ENCODE peak calls at places on chromosomes 13 and 19, in eight cellular contexts. C is aorta; U is OCI-LY7; G is lung; J is colonic mucosa; X is ovary; F is naive thymus-derived CD4-positive, alpha-beta T cell; Z is CD8-positive, alpha-beta T cell. W is an unnamed sample. For H3K4me1, the result is how much of the 10 kb centered on the place peaks cover.

GRCh38 chr13:36130542-36131214 is 504 bp downstream of the DCLK1 start:
- DNase-seq in J (no peak), Z (no peak), G (peak), F (no peak), U (no peak), C (peak), X (peak), W (peak)

GRCh38 chr13:23921451-23921888 is 24.2 kb upstream of the C1QTNF9B start:
- DNase-seq in G (no peak), C (no peak), F (peak), Z (no peak), U (peak), J (peak), X (no peak), W (no peak)

GRCh38 chr19:7970716-7971448 is 27.4 kb upstream of the TIMM44 start:
- DNase-seq in G (no peak), C (no peak), U (peak), J (peak), F (peak), Z (no peak), X (no peak), W (no peak)

GRCh38 chr19:13794388-13794751 is 873 bp upstream of the ZSWIM4 start:
- DNase-seq in X (peak), U (no peak), G (peak), J (peak), C (peak), F (no peak), Z (no peak), W (peak)

GRCh38 chr13:23558675-23559536 is 11.3 kb upstream of the TNFRSF19 start:
- DNase-seq in Z (no peak), G (peak), X (peak), U (no peak), F (no peak), C (no peak), J (no peak), W (peak)

GRCh38 chr19:10501971-10502523 is 1.1 kb downstream of the KEAP1 start:
- DNase-seq in Z (peak), U (peak), C (peak), G (peak), J (peak), X (peak), F (no peak), W (peak)

GRCh38 chr19:46191356-46191755 is 38.2 kb upstream of the IGFL1 start:
- DNase-seq in J (no peak), X (no peak), F (no peak), C (no peak), U (no peak), G (no peak), Z (no peak), W (no peak)

GRCh38 chr19:54481326-54481930 is 8.3 kb upstream of the CDC42EP5 start:
- DNase-seq in U (peak), F (peak), J (peak), Z (no peak), G (no peak), C (peak), X (no peak), W (no peak)

GRCh38 chr13:25372275-25373081 is 704 bp downstream of the ATP8A2 start:
- DNase-seq in X (no peak), J (no peak), Z (no peak), G (no peak), F (no peak), U (no peak), C (no peak), W (no peak)

GRCh38 chr13:25375727-25376358 is 4.1 kb downstream of the ATP8A2 start:
- DNase-seq in Z (no peak), J (peak), C (no peak), X (no peak), U (peak), G (peak), F (peak), W (no peak)

GRCh38 chr13:28558567-28558966 is 63.6 kb upstream of the FLT1 start:
- DNase-seq in G (no peak), Z (no peak), J (no peak), X (no peak), F (no peak), C (no peak), U (no peak), W (no peak)

GRCh38 chr13:73401769-73402168 is 343.0 kb downstream of the KLF5 start:
- DNase-seq in U (no peak), X (no peak), F (no peak), G (no peak), J (no peak), Z (no peak), C (no peak), W (no peak)

GRCh38 chr19:3409346-3410064 is 43.1 kb downstream of the NFIC start:
- DNase-seq in C (peak), J (no peak), U (no peak), G (no peak), Z (no peak), X (peak), F (no peak), W (peak)

GRCh38 chr13:81171065-81171647 is 830.2 kb upstream of the SPRY2 start:
- DNase-seq in F (no peak), J (no peak), Z (no peak), U (peak), C (no peak), X (no peak), G (no peak), W (no peak)

GRCh38 chr13:112752711-112753541 is 63.1 kb downstream of the ATP11A start:
- DNase-seq in J (no peak), F (peak), C (no peak), Z (no peak), G (no peak), U (no peak), X (no peak), W (no peak)

GRCh38 chr19:7215176-7215575 is 79.0 kb downstream of the INSR start:
- DNase-seq in U (no peak), Z (no peak), J (no peak), F (no peak), X (no peak), C (no peak), G (no peak), W (no peak)

GRCh38 chr19:46374526-46375475 is 27.9 kb downstream of the PPP5C start:
- DNase-seq in U (no peak), G (no peak), C (peak), Z (no peak), X (no peak), J (no peak), F (no peak), W (no peak)

GRCh38 chr19:51246153-51246552 is 4.7 kb upstream of the SIGLECL1 start:
- DNase-seq in Z (no peak), F (no peak), G (no peak), X (no peak), C (no peak), U (no peak), J (no peak), W (no peak)

GRCh38 chr13:47555235-47555634 is 445.8 kb downstream of the SUCLA2 start:
- DNase-seq in X (no peak), U (no peak), J (no peak), C (no peak), F (no peak), Z (no peak), G (no peak), W (no peak)

GRCh38 chr13:109684836-109685602 is 101.4 kb downstream of the IRS2 start:
- DNase-seq in J (peak), F (no peak), Z (no peak), G (no peak), U (no peak), C (no peak), X (peak), W (no peak)

GRCh38 chr19:16482745-16483144 is 11.0 kb upstream of the EPS15L1 start:
- DNase-seq in F (no peak), U (no peak), G (no peak), X (no peak), C (no peak), J (no peak), Z (no peak), W (no peak)

GRCh38 chr13:99214232-99214631 is 13.6 kb downstream of the UBAC2 start:
- DNase-seq in X (no peak), C (no peak), J (no peak), Z (peak), F (peak), U (no peak), G (no peak), W (no peak)

GRCh38 chr13:59425211-59425721 is 738.5 kb downstream of the DIAPH3 start:
- DNase-seq in J (no peak), G (no peak), C (no peak), U (no peak), X (no peak), Z (no peak), F (no peak), W (no peak)

GRCh38 chr19:6018786-6019185 is 40.8 kb upstream of the RANBP3 start:
- DNase-seq in C (peak), X (no peak), U (peak), J (no peak), Z (peak), G (no peak), F (no peak), W (peak)

GRCh38 chr13:109123971-109124370 is 494.6 kb downstream of the MYO16 start:
- DNase-seq in X (no peak), F (no peak), Z (no peak), J (no peak), G (no peak), U (no peak), C (no peak), W (no peak)

DNA sequence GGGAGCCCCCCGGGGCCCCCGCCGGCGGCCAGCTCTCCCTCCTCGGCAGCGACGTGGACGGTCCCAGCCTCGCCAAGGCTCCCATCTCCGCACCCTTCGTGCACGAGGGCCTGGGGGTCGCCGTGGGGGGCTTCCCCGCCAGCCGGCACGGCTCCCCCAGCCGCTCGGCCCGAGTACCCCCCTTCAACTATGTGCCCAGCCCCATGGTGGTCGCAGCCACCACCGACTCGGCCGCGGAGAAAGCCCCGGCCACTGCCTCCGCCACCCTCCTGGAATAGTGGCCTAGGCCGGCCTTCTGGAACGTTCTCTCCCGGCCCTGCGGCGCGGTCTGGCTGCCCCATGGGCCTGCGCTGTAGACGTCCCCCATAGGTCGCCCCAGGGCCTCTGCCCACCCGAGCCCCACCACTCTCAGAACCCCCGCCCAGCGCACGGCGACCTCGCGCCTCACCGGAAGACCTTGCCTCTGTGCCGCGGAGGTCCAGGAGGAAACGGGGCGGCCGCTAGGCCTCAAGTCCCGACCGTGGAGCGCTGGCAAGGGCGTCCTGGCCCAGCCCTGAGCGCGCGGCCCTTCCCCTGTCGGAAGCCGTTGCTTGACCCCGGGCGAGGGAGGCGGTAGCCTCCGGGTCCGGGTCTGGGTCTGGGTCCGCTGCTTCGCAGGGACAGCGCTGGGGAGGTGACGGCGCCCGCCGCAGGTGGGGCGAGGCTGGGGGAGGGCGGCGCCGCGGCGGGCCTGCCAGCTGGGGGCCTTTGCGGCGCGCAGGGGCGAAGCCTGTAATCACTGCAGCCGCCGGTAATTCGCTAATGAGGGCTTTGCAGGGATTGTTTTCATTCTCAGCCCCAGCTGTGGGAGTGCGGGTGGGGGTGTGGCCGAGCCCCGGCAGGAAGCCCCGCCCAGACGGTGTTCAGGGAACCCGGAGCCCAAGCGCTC is 8.8 kb downstream of the C19orf25 start:
- DNase-seq in G (no peak), J (peak), Z (peak), X (no peak), U (peak), C (no peak), F (peak), W (peak)
- H3K4me1 ChIP-seq in G (under half), J (under half), Z (half or more), X (under half), U (under half), C (under half), F (under half), W (under half)

GRCh38 chr19:1871630-1872029 is 8.3 kb upstream of the KLF16 start:
- DNase-seq in C (no peak), F (no peak), Z (no peak), X (peak), U (no peak), G (no peak), J (no peak), W (no peak)

GRCh38 chr19:1875646-1876493 is 9.4 kb downstream of the ABHD17A start:
- DNase-seq in C (peak), Z (peak), X (peak), U (peak), F (peak), G (peak), J (peak), W (peak)

GRCh38 chr19:1874554-1875185 is 10.6 kb downstream of the ABHD17A start:
- DNase-seq in X (no peak), G (no peak), U (peak), F (peak), C (no peak), Z (peak), J (no peak), W (no peak)

GRCh38 chr19:1872807-1873523 is 9.6 kb upstream of the KLF16 start:
- DNase-seq in U (no peak), Z (no peak), F (no peak), J (no peak), X (no peak), C (no peak), G (no peak), W (no peak)

GRCh38 chr19:1873524-1874473 is 10.4 kb upstream of the KLF16 start:
- DNase-seq in F (no peak), Z (no peak), U (no peak), X (peak), C (no peak), J (no peak), G (no peak), W (peak)
- H3K4me3 ChIP-seq in F (peak), Z (peak), U (peak), X (peak), C (no peak), J (no peak), G (peak), W (peak)

GRCh38 chr19:19057317-19057716 is 6.5 kb upstream of the SLC25A42 start:
- DNase-seq in Z (no peak), X (no peak), G (no peak), U (no peak), C (no peak), F (no peak), J (no peak), W (no peak)

GRCh38 chr19:19054315-19054938 is 9.4 kb upstream of the SLC25A42 start:
- DNase-seq in F (no peak), G (no peak), C (no peak), U (no peak), J (no peak), Z (no peak), X (no peak), W (no peak)

GRCh38 chr19:19056636-19057275 is 7.0 kb upstream of the SLC25A42 start:
- DNase-seq in G (no peak), F (no peak), X (no peak), U (no peak), Z (no peak), J (no peak), C (no peak), W (no peak)

GRCh38 chr19:19054939-19055440 is 8.8 kb upstream of the SLC25A42 start:
- DNase-seq in F (no peak), C (no peak), G (no peak), U (no peak), Z (no peak), J (no peak), X (no peak), W (no peak)

DNA sequence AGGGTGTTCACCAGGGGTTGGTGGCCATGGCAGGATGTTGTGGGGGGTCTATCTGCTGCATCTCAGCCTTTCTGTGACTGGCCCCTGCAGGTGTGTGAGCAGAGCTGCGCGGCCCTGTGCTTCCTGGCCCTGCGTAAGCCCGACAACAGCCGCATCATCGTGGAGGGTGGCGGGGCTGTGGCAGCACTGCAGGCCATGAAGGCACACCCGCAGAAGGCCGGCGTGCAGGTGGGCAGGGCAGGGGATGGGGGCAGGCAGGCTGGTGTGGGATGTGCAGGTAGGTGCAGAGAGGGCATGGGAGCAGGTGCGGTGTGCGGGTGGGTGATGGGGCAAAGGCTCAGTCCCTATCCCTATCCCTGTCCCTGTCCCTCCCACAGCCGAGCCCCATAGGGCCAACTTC is 8.1 kb upstream of the SLC25A42 start:
- DNase-seq in G (no peak), C (no peak), Z (no peak), F (no peak), U (no peak), J (no peak), X (no peak), W (no peak)
- H3K27ac ChIP-seq in G (no peak), C (no peak), Z (no peak), F (no peak), U (no peak), J (no peak), X (no peak), W (no peak)

DNA sequence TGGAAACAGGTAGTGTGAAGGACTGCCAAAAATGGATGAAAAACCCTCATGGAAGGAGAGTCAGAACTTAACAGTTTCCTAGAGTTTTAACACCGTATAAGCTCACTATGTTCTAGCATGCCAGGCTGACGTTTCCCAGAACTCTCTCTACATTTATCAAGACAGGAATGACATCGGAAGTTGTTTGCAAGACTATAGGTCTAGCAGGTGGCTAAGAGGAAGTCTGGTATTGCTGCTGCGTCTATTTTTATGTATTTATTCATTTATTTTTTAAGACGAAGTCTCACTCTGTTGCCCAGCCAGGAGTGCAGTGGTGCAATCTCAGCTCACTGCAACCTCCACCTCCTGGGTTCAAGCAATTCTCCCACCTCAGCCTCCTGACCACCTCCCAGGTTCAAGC is 20.5 kb upstream of the ARL11 start:
- DNase-seq in F (no peak), C (no peak), U (peak), J (no peak), X (no peak), Z (no peak), G (no peak), W (no peak)
- H3K4me1 ChIP-seq in F (under half), C (under half), U (half or more), J (under half), X (under half), Z (under half), G (under half), W (under half)

GRCh38 chr19:41755328-41755913 is at the start of gene CEACAM6:
- DNase-seq in U (no peak), C (no peak), J (peak), X (no peak), Z (no peak), G (peak), F (no peak), W (no peak)
- H3K4me3 ChIP-seq in U (no peak), C (no peak), J (peak), X (no peak), Z (no peak), G (peak), F (no peak), W (no peak)

W was measured in psoas muscle.